ENCODE peak calls at places on chromosomes 16 and 17, in seven cellular contexts. T, Q, H, E, P, G and B are unnamed samples.

GRCh38 chr16:23286131-23286532 is 16.0 kb upstream of the SCNN1B start:
- DNase-seq in G (no peak), T (no peak), Q (no peak), H (no peak), E (no peak), P (no peak), B (no peak)

GRCh38 chr17:22671110-22671509 is 978.8 kb downstream of the KCNJ18 start:
- DNase-seq in P (no peak), E (no peak), H (no peak), T (no peak), G (no peak), Q (no peak), B (no peak)

GRCh38 chr17:73291260-73291801 is 20.5 kb downstream of the CDC42EP4 start:
- DNase-seq in P (no peak), H (peak; percentile 82), Q (peak; percentile 70), E (no peak), T (peak; percentile 79), G (no peak), B (no peak)

GRCh38 chr16:86663691-86664517 is 85.6 kb downstream of the FOXL1 start:
- DNase-seq in G (no peak), T (no peak), H (no peak), Q (no peak), P (no peak), E (no peak), B (no peak)

GRCh38 chr17:42577532-42578281 is at the start of gene PSMC3IP:
- DNase-seq in P (peak; percentile 92), T (peak; percentile 87), G (peak; percentile 84), Q (peak; percentile 76), E (peak; percentile 96), H (peak; percentile 97), B (peak; percentile 96)

GRCh38 chr17:21165922-21166598 is 39.3 kb downstream of the DHRS7B start:
- DNase-seq in P (no peak), T (no peak), H (no peak), Q (no peak), G (no peak), E (no peak), B (peak; percentile 15)

GRCh38 chr16:10250137-10250850 is 68.1 kb upstream of the GRIN2A start:
- DNase-seq in H (no peak), E (no peak), Q (no peak), G (no peak), T (peak; percentile 7), P (no peak), B (no peak)

GRCh38 chr17:1713160-1713877 is 3.1 kb upstream of the TLCD2 start:
- DNase-seq in E (no peak), Q (no peak), H (peak; percentile 70), P (no peak), G (no peak), T (no peak), B (no peak)

GRCh38 chr16:88472637-88473205 is 19.6 kb downstream of the ZFPM1 start:
- DNase-seq in G (no peak), P (no peak), T (no peak), Q (no peak), E (no peak), H (peak; percentile 65), B (no peak)

GRCh38 chr17:33234930-33235685 is 58.0 kb downstream of the ASIC2 start:
- DNase-seq in T (no peak), P (no peak), G (no peak), H (no peak), Q (no peak), E (peak; percentile 24), B (no peak)

GRCh38 chr16:72878301-72879269 is 169.3 kb downstream of the ZFHX3 start:
- DNase-seq in H (no peak), T (no peak), P (peak; percentile 95), Q (no peak), G (no peak), E (peak; percentile 33), B (no peak)

GRCh38 chr16:4537376-4538066 is 1.1 kb downstream of the CDIP1 start:
- DNase-seq in G (no peak), E (peak; percentile 66), H (no peak), Q (no peak), T (no peak), P (no peak), B (no peak)

GRCh38 chr16:12435730-12436129 is 368.0 kb downstream of the CPPED1 start:
- DNase-seq in E (no peak), G (no peak), Q (no peak), T (no peak), P (no peak), H (no peak), B (no peak)

GRCh38 chr17:81309859-81310839 is 15.0 kb upstream of the SLC38A10 start:
- DNase-seq in T (no peak), Q (no peak), E (peak; percentile 90), G (no peak), P (no peak), H (peak; percentile 63), B (peak; percentile 57)

GRCh38 chr17:47288531-47289116 is 35.0 kb downstream of the ITGB3 start:
- DNase-seq in Q (no peak), H (peak; percentile 98), G (no peak), P (no peak), E (no peak), T (no peak), B (no peak)

GRCh38 chr17:47287639-47288038 is 34.0 kb downstream of the ITGB3 start:
- DNase-seq in T (no peak), P (no peak), H (peak; percentile 52), E (no peak), G (no peak), Q (no peak), B (no peak)

GRCh38 chr17:47287068-47287467 is 33.4 kb downstream of the ITGB3 start:
- DNase-seq in H (no peak), P (no peak), Q (no peak), T (no peak), E (no peak), G (no peak), B (no peak)

GRCh38 chr17:47285003-47285402 is 31.4 kb downstream of the ITGB3 start:
- DNase-seq in E (no peak), P (no peak), Q (no peak), H (no peak), G (no peak), T (no peak), B (no peak)

DNA sequence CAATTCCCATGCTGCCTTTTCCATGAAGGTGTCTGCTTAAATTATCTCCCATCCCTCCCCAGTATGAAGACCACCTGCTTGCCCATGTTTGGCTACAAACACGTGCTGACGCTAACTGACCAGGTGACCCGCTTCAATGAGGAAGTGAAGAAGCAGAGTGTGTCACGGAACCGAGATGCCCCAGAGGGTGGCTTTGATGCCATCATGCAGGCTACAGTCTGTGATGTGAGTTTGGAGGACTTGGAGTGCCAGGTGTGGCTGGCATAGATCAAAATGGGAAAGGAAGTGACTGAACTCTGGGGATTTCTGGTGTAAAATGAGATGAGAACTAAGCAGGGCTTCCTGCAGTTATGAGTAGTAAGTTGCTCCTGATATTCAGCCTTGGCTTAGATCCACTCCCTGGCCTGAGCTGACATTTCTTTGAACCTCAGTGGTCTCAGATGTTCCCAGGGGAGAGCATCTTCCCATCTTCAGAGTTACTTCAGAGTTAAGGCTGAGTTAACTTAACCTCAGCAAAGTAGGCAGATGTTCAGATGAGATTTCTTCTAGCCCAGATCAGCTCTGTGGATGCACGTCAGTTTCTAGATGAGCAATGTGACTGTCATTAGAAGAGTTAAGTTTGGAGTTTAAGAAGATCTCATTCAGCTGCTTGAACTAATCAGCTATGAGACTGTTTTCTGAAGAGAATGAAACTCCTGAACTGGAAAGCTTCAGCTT is 32.7 kb downstream of the ITGB3 start:
- DNase-seq in P (no peak), T (no peak), G (no peak), H (peak; percentile 51), E (no peak), Q (peak; percentile 98), B (no peak)
- TF ChIP-seq JUND in P (no peak), T (no peak), G (no peak), H (no peak), E (no peak), Q (peak; percentile 16), B (no peak)

GRCh38 chr17:49798738-49799137 is 10.3 kb downstream of the KAT7 start:
- DNase-seq in H (no peak), E (no peak), G (no peak), Q (no peak), P (no peak), T (no peak), B (no peak)

GRCh38 chr17:49795372-49795771 is 6.9 kb downstream of the KAT7 start:
- DNase-seq in Q (no peak), G (no peak), P (no peak), E (no peak), H (no peak), T (no peak), B (no peak)

GRCh38 chr17:49793309-49793708 is 4.8 kb downstream of the KAT7 start:
- DNase-seq in P (no peak), G (no peak), T (no peak), E (no peak), Q (no peak), H (no peak), B (no peak)

GRCh38 chr17:49798182-49798581 is 9.7 kb downstream of the KAT7 start:
- DNase-seq in Q (no peak), G (no peak), E (no peak), H (no peak), T (no peak), P (no peak), B (no peak)
- TF ChIP-seq JUND in Q (no peak), G (no peak), E (no peak), H (no peak), T (no peak), P (no peak), B (no peak)

GRCh38 chr16:75247249-75247648 is 4.2 kb downstream of the BCAR1 start:
- DNase-seq in Q (no peak), T (no peak), E (no peak), H (no peak), G (no peak), P (no peak), B (no peak)

GRCh38 chr16:75250089-75250808 is 1.2 kb downstream of the BCAR1 start:
- DNase-seq in P (no peak), Q (no peak), H (no peak), E (no peak), G (no peak), T (no peak), B (peak; percentile 85)

GRCh38 chr16:75248142-75248535 is 3.3 kb downstream of the BCAR1 start:
- DNase-seq in E (no peak), T (no peak), P (no peak), G (no peak), H (peak; percentile 26), Q (no peak), B (no peak)

GRCh38 chr16:75249441-75249840 is 2.0 kb downstream of the BCAR1 start:
- DNase-seq in Q (no peak), H (no peak), G (no peak), T (no peak), P (no peak), E (no peak), B (no peak)

GRCh38 chr16:75248536-75249380 is 2.7 kb downstream of the BCAR1 start:
- DNase-seq in T (no peak), P (no peak), H (no peak), Q (no peak), G (no peak), E (no peak), B (no peak)
- TF ChIP-seq JUND in T (no peak), P (no peak), H (no peak), Q (no peak), G (no peak), E (no peak), B (no peak)

DNA sequence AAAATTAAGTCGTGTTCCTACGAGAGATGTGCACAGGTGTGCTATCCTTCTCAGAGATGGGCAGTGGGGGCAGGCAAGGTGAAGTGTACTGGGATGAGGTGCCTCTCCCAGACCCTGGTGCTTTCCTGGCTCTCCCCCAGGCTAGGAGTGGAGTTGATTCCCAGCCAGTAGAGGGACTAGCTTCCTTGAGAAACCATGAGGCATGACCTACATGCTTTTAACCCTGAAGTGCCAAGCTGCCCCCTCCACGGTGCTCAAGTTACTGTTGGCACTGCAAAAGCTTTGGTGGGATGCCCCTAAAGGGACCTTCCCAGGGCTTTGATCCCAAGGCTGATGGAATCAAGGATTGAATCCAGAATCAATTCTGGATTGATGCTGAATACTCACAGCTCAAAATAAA is 47.0 kb upstream of the SREBF1 start:
- DNase-seq in P (no peak), H (no peak), G (no peak), Q (no peak), T (no peak), E (no peak), B (no peak)
- TF ChIP-seq JUND in P (no peak), H (no peak), G (no peak), Q (no peak), T (no peak), E (no peak), B (no peak)